ENCODE peak calls at places on chromosome 4, in seven cellular contexts. E, S, P, G, R, L and Y are unnamed samples.

GRCh38 chr4:158315706-158316105 is 105.4 kb downstream of the TMEM144 start:
- DNase-seq in P (no peak), E (no peak), L (no peak), G (no peak), R (no peak), S (peak; percentile 85), Y (no peak)

GRCh38 chr4:104532677-104533076 is 38.0 kb upstream of the CXXC4 start:
- DNase-seq in L (no peak), R (no peak), S (no peak), P (no peak), G (no peak), E (no peak), Y (no peak)

GRCh38 chr4:77432702-77433101 is 172.9 kb upstream of the CXCL13 start:
- DNase-seq in G (no peak), L (no peak), R (no peak), S (no peak), P (no peak), E (no peak), Y (no peak)

GRCh38 chr4:122898370-122899150 is 23.8 kb downstream of the NUDT6 start:
- DNase-seq in P (no peak), G (no peak), S (peak; percentile 85), R (no peak), E (peak; percentile 36), L (no peak), Y (peak; percentile 81)

GRCh38 chr4:70530997-70531396 is 12.6 kb downstream of the AMTN start:
- DNase-seq in R (no peak), L (no peak), E (no peak), S (no peak), P (no peak), G (no peak), Y (no peak)

GRCh38 chr4:14897217-14897616 is 105.1 kb upstream of the CPEB2 start:
- DNase-seq in G (no peak), S (no peak), P (no peak), R (no peak), L (no peak), E (no peak), Y (no peak)

GRCh38 chr4:152665691-152666410 is 13.9 kb downstream of the TMEM154 start:
- DNase-seq in G (peak; percentile 50), R (no peak), L (no peak), E (no peak), P (no peak), S (no peak), Y (no peak)

GRCh38 chr4:55069248-55069647 is 56.1 kb downstream of the KDR start:
- DNase-seq in S (no peak), G (no peak), R (no peak), E (no peak), L (no peak), P (peak; percentile 57), Y (no peak)

GRCh38 chr4:166088576-166088975 is 215.5 kb downstream of the TLL1 start:
- DNase-seq in G (no peak), R (no peak), E (no peak), P (no peak), S (no peak), L (no peak), Y (no peak)

GRCh38 chr4:163191999-163192398 is 25.3 kb upstream of the NAF1 start:
- DNase-seq in L (no peak), E (no peak), S (no peak), P (no peak), G (no peak), R (no peak), Y (no peak)

GRCh38 chr4:16524379-16524778 is 298.1 kb upstream of the TAPT1 start:
- DNase-seq in L (no peak), G (no peak), P (no peak), S (no peak), R (no peak), E (no peak), Y (no peak)

GRCh38 chr4:138158746-138159297 is 83.3 kb downstream of the SLC7A11 start:
- DNase-seq in P (no peak), E (no peak), R (no peak), L (no peak), G (no peak), S (peak; percentile 73), Y (peak; percentile 36)

GRCh38 chr4:42786350-42787070 is 106.0 kb upstream of the GRXCR1 start:
- DNase-seq in R (no peak), L (no peak), G (no peak), P (no peak), S (no peak), E (no peak), Y (no peak)

GRCh38 chr4:3269105-3269927 is 20.4 kb downstream of the MSANTD1 start:
- DNase-seq in S (no peak), L (no peak), E (no peak), P (no peak), R (peak; percentile 67), G (no peak), Y (no peak)

GRCh38 chr4:6938237-6938636 is 28.6 kb downstream of the TBC1D14 start:
- DNase-seq in E (no peak), S (no peak), P (peak; percentile 50), G (no peak), L (no peak), R (peak; percentile 56), Y (no peak)

GRCh38 chr4:169024762-169025161 is 14.7 kb upstream of the CBR4 start:
- DNase-seq in E (peak; percentile 24), P (no peak), S (peak; percentile 71), G (no peak), L (no peak), R (no peak), Y (peak; percentile 46)

GRCh38 chr4:15754323-15754722 is 23.8 kb upstream of the CD38 start:
- DNase-seq in P (peak; percentile 22), R (no peak), L (peak; percentile 60), E (no peak), S (peak; percentile 44), G (no peak), Y (no peak)

GRCh38 chr4:53208749-53209148 is 157.1 kb downstream of the SCFD2 start:
- DNase-seq in L (no peak), R (no peak), G (no peak), E (no peak), P (no peak), S (no peak), Y (no peak)

DNA sequence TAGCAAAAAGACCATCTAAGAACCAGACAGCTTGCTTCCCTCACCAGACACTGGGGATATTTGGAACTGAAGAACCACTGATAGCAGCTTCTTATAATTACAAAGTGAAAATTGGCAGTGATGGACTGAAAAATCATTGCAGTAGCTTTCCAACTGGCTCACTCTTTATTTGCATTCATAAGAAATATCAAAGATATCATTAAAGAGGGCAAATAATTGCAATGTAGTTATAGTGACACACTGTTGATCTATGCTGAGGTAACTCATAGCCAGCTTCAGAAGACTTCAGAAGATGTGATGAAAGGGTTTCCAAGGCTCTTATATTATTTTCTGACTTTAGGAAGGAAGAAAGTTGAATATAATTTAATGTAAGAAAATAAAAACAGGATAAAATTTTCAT is 5.8 kb downstream of the RASSF6 start:
- DNase-seq in G (no peak), S (no peak), R (no peak), E (no peak), P (no peak), L (no peak), Y (no peak)
- H3K27ac ChIP-seq in G (no peak overlapping the region), S (no peak overlapping the region), R (no peak overlapping the region), E (no peak overlapping the region), P (no peak overlapping the region), L (no peak overlapping the region), Y (no peak overlapping the region)

GRCh38 chr4:10118355-10119004 is 1.9 kb upstream of the WDR1 start:
- DNase-seq in R (no peak), L (no peak), S (no peak), P (no peak), G (no peak), E (no peak), Y (no peak)
- H3K27ac ChIP-seq in R (no peak overlapping the region), L (peak overlapping the region; percentile 90), S (no peak overlapping the region), P (no peak overlapping the region), G (peak overlapping the region; percentile 99), E (peak overlapping the region; percentile 100), Y (no peak overlapping the region)

GRCh38 chr4:41216294-41217019 is 2.1 kb upstream of the APBB2 start:
- DNase-seq in G (peak; percentile 86), P (peak; percentile 65), S (peak; percentile 76), R (peak; percentile 96), E (peak; percentile 40), L (peak; percentile 21), Y (peak; percentile 56)

GRCh38 chr4:41218703-41219102 is 4.4 kb upstream of the APBB2 start:
- DNase-seq in G (no peak), L (no peak), P (no peak), R (no peak), S (no peak), E (no peak), Y (no peak)

GRCh38 chr4:41217020-41217333 is 2.6 kb upstream of the APBB2 start:
- DNase-seq in G (no peak), S (no peak), E (no peak), L (no peak), R (no peak), P (no peak), Y (no peak)

GRCh38 chr4:41215969-41216293 is 1.6 kb upstream of the APBB2 start:
- DNase-seq in L (no peak), E (no peak), P (no peak), S (no peak), R (no peak), G (no peak), Y (no peak)

GRCh38 chr4:41217373-41217772 is 3.0 kb upstream of the APBB2 start:
- DNase-seq in L (no peak), G (no peak), S (no peak), R (no peak), E (no peak), P (no peak), Y (no peak)
- H3K27ac ChIP-seq in L (no peak overlapping the region), G (no peak overlapping the region), S (no peak overlapping the region), R (no peak overlapping the region), E (peak overlapping the region; percentile 90), P (peak overlapping the region; percentile 47), Y (no peak overlapping the region)

GRCh38 chr4:79082988-79083387 is 143.8 kb upstream of the PAQR3 start:
- DNase-seq in P (no peak), R (no peak), L (no peak), S (no peak), G (no peak), E (no peak), Y (no peak)

GRCh38 chr4:79081973-79082372 is 142.7 kb upstream of the PAQR3 start:
- DNase-seq in S (no peak), R (no peak), G (no peak), L (no peak), P (no peak), E (no peak), Y (no peak)

GRCh38 chr4:79073471-79073870 is 134.2 kb upstream of the PAQR3 start:
- DNase-seq in E (no peak), P (no peak), R (no peak), L (no peak), G (no peak), S (no peak), Y (no peak)

GRCh38 chr4:79074040-79074439 is 134.8 kb upstream of the PAQR3 start:
- DNase-seq in R (no peak), P (no peak), L (no peak), S (no peak), E (no peak), G (no peak), Y (no peak)

DNA sequence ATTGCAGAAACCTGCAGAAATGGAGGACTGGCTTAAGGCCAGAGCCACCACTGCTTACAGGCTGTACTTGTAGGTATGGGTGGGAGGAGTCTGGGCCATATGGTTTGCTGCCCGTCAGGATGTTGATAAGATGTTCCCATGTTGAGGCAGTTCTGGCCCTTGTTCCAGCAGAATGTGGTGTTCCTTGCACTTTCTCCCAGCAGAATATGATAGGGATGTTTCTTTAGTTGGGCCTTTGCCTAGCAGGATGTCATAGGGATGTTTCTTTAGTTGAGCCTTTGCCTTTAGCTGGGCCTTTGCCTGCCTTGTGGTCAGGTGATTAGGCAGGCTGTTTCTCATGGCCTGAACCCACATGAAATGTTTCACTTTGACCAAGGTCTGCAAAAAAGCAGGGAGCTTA is 139.1 kb upstream of the PAQR3 start:
- DNase-seq in G (no peak), P (no peak), R (no peak), L (no peak), S (no peak), E (peak; percentile 63), Y (no peak)
- H3K27ac ChIP-seq in G (no peak overlapping the region), P (peak overlapping the region; percentile 61), R (no peak overlapping the region), L (no peak overlapping the region), S (no peak overlapping the region), E (no peak overlapping the region), Y (no peak overlapping the region)